ENCODE peak calls at places on chromosomes 6 and 20, in four cellular contexts. V is SK-N-SH, T is mammary epithelial cell, X is Karpas-422. O is an unnamed sample.

GRCh38 chr20:63740070-63740500 is 509 bp downstream of the SLC2A4RG start:
- DNase-seq in V (peak), T (no peak), X (peak), O (no peak)

GRCh38 chr6:83343121-83343520 is 87.7 kb downstream of the ME1 start:
- DNase-seq in V (no peak), T (no peak), X (no peak), O (no peak)

GRCh38 chr6:16486661-16487060 is 248.3 kb downstream of the GMPR start:
- DNase-seq in V (no peak), T (no peak), X (no peak), O (no peak)

GRCh38 chr20:23033918-23034317 is 1.2 kb upstream of the SSTR4 start:
- DNase-seq in V (no peak), T (no peak), X (no peak), O (no peak)

GRCh38 chr6:34272022-34272926 is 23.5 kb upstream of the SMIM29 start:
- DNase-seq in V (peak), T (no peak), X (no peak), O (no peak)

GRCh38 chr6:53809691-53810090 is 14.9 kb downstream of the LRRC1 start:
- DNase-seq in V (no peak), T (no peak), X (no peak), O (no peak)

GRCh38 chr6:76866091-76866490 is 597.2 kb downstream of the HTR1B start:
- DNase-seq in V (no peak), T (no peak), X (no peak), O (no peak)

GRCh38 chr6:141744971-141745370 is 387.8 kb upstream of the GJE1 start:
- DNase-seq in V (no peak), T (no peak), X (peak), O (no peak)

GRCh38 chr6:97626586-97627441 is 343.8 kb upstream of the MMS22L start:
- DNase-seq in V (no peak), T (no peak), X (no peak), O (no peak)

GRCh38 chr20:3777726-3778629 is 3.3 kb downstream of the SPEF1 start:
- DNase-seq in V (peak), T (peak), X (no peak), O (no peak)

GRCh38 chr6:33160728-33161323 is 31.4 kb downstream of the COL11A2 start:
- DNase-seq in V (peak), T (peak), X (peak), O (peak)

GRCh38 chr6:159766923-159767322 is 5.1 kb downstream of the ACAT2 start:
- DNase-seq in V (no peak), T (no peak), X (no peak), O (no peak)

GRCh38 chr6:36852481-36853147 is 13.4 kb upstream of the CPNE5 start:
- DNase-seq in V (no peak), T (peak), X (no peak), O (no peak)

GRCh38 chr6:49915035-49915434 is 48.7 kb upstream of the CRISP1 start:
- DNase-seq in V (peak), T (no peak), X (no peak), O (no peak)

GRCh38 chr6:49909508-49910047 is 43.2 kb upstream of the CRISP1 start:
- DNase-seq in V (no peak), T (no peak), X (no peak), O (no peak)

GRCh38 chr6:49912193-49912592 is 45.9 kb upstream of the CRISP1 start:
- DNase-seq in V (no peak), T (no peak), X (no peak), O (no peak)

GRCh38 chr6:49911252-49911651 is 44.9 kb upstream of the CRISP1 start:
- DNase-seq in V (no peak), T (no peak), X (no peak), O (no peak)

GRCh38 chr6:49913656-49914055 is 47.3 kb upstream of the CRISP1 start:
- DNase-seq in V (no peak), T (no peak), X (no peak), O (no peak)
- H2AFZ ChIP-seq in V (no peak), T (no peak), X (no peak), O (no peak)

GRCh38 chr6:135606392-135606791 is 108.9 kb upstream of the AHI1 start:
- DNase-seq in V (no peak), T (no peak), X (no peak), O (no peak)
- H2AFZ ChIP-seq in V (no peak), T (no peak), X (no peak), O (no peak)

DNA sequence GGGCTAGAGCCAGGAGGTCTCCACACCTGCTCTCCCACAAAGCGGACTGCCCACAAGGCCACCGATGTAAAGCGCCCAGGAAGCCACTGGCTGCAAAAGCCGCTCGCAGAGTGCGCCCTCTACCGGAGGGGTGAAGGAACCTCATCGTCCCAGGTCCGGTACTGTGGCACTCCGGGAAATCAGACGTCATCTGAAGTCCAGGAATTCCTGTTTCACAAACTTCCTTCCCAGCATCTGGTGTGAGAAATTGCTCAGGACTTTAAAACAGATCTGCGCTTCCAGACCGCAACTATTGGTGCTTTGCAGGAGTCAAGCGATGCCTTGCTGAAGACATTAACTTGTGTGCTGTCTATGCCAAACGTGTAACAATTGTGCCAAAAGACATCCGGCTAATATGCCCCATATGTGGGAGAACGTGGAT is 115.1 kb upstream of the ARID1B start:
- DNase-seq in V (no peak), T (peak), X (peak), O (peak)
- H2AFZ ChIP-seq in V (no peak), T (peak), X (no peak), O (peak)

DNA sequence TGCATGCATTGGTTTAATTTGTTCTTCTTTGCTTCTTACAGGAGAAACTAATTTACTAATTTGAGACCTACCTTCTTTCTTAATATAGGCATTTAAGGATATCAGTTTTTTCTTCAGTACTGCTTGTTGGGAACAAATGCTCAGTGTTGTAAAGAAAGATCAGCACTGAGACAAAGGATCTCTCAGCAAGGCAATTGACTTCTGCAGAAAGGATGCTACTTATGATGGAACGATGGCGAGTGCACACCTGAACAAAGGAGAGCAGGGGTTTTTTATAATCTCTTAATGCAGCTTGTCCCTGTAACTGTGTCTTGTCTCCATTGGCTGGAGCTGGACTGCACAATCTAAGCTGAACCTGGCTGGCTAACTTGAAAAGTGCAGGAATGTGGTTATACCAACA is 64.2 kb downstream of the RPP21 start:
- DNase-seq in V (no peak), T (no peak), X (no peak), O (no peak)
- H2AFZ ChIP-seq in V (no peak), T (no peak), X (no peak), O (no peak)

GRCh38 chr6:87789198-87789899 is 87.3 kb upstream of the AKIRIN2 start:
- DNase-seq in V (no peak), T (peak), X (no peak), O (no peak)
- H2AFZ ChIP-seq in V (peak), T (peak), X (no peak), O (peak)

GRCh38 chr20:52500150-52500549 is 308.6 kb upstream of the ZFP64 start:
- DNase-seq in V (no peak), T (no peak), X (no peak), O (no peak)
- H2AFZ ChIP-seq in V (no peak), T (no peak), X (no peak), O (no peak)

DNA sequence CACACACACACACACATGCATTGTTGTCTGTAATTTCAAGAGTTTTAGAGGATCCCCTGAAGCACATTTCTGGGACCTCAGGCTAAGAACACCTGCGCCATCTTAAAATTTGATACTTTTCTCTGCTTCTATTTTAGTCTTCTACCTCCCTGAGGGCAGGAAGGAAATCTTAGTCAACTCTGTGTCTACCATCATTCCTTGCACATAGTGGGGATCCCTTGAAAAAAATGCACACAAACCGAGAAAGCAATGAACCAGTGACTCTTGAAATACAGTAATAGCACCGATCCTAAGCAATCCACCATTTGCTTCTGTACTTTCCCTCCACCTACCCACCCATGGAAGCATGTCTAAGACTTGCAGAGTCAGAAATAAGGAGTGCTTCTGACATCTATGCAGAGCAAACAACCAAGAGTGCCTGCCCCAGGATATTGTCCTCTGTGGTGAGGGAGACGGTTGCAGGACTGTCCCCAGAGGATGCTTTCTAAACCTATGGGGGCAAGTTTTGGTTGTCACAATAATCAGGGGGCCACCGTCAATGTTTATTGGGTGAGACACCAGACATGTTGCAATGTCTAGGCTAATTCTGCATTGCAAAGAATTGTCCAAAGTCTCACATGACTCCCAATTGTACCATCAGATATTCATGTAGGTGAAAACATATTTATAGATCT is 208.0 kb upstream of the TAB2 start:
- DNase-seq in V (no peak), T (no peak), X (no peak), O (no peak)
- H2AFZ ChIP-seq in V (no peak), T (no peak), X (no peak), O (no peak)

GRCh38 chr20:13492001-13492480 is 146.7 kb downstream of the TASP1 start:
- DNase-seq in V (no peak), T (peak), X (no peak), O (no peak)
- H2AFZ ChIP-seq in V (no peak), T (peak), X (no peak), O (no peak)

DNA sequence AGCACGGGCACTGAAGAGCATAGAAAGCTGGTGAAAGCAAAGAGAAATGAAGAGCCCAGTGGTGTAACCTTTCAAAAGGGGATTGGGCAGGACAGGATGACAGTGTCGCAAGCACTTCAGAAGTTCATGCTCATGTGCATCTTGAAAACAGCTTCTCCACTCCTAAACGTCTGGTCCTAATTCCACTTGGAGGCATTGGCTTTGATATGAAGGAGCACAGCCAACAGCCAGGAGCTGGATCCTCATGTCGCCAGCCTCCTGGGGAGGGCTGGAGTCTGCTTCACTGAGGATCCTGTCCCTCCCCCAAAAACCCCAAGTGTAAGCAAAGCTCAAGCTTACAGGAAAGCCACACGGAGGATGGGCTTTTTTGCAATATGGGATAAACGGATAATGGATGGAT is 92.4 kb downstream of the SIM1 start:
- DNase-seq in V (no peak), T (no peak), X (no peak), O (no peak)
- H2AFZ ChIP-seq in V (peak), T (no peak), X (no peak), O (no peak)

GRCh38 chr20:62549029-62549428 is 73.2 kb upstream of the GATA5 start:
- DNase-seq in V (no peak), T (no peak), X (no peak), O (no peak)

GRCh38 chr20:62545901-62546525 is 70.2 kb upstream of the GATA5 start:
- DNase-seq in V (no peak), T (no peak), X (no peak), O (no peak)

GRCh38 chr20:62546606-62547005 is 70.8 kb upstream of the GATA5 start:
- DNase-seq in V (no peak), T (no peak), X (no peak), O (no peak)

GRCh38 chr20:62548483-62548882 is 72.7 kb upstream of the GATA5 start:
- DNase-seq in V (peak), T (no peak), X (no peak), O (no peak)

DNA sequence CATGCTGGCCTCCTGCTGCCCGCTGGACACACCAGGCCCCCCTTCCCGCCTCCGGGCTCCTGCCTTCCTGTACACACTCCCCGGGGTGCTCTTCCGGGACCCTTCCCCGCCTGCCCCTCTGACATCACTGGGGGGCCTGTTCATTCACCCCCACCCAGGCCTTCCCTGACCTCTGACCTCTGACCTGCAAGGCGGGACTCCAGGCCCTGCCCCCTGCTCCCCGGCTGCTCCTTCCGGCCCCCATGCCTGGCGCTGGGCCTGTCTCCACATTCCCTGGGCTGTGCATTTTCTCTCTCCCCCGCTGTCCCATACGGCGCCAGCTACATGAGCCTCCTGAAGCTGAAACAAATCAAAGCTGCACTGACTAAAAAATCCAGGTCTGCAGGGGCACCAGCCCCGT is 71.6 kb upstream of the GATA5 start:
- DNase-seq in V (no peak), T (no peak), X (no peak), O (no peak)
- H2AFZ ChIP-seq in V (no peak), T (no peak), X (no peak), O (no peak)